ENCODE peak calls at places on chromosome 14, in four cellular contexts. N is HCEC 1CT, F is Right ventricle myocardium inferior, V is WTC11. K is an unnamed sample.

GRCh38 chr14:35301334-35302210 is 9.4 kb downstream of the PSMA6 start:
- DNase-seq in F (no peak), N (no peak), V (no peak), K (no peak)

GRCh38 chr14:73259837-73260236 is 22.5 kb downstream of the PAPLN start:
- DNase-seq in F (no peak), V (no peak), N (no peak), K (peak; percentile 39)

GRCh38 chr14:50875359-50876090 is 3.7 kb downstream of the ABHD12B start:
- DNase-seq in N (no peak), F (no peak), V (no peak), K (no peak)

GRCh38 chr14:49621114-49621881 is 699 bp downstream of the MGAT2 start:
- DNase-seq in N (peak; percentile 54), V (peak; percentile 65), F (peak; percentile 93), K (peak; percentile 93)

GRCh38 chr14:75987201-75987970 is 1.8 kb downstream of the IFT43 start:
- DNase-seq in V (no peak), N (no peak), F (no peak), K (no peak)

GRCh38 chr14:88326352-88327103 is 3.5 kb upstream of the KCNK10 start:
- DNase-seq in V (peak; percentile 45), F (no peak), N (no peak), K (no peak)

GRCh38 chr14:96598332-96598928 is 96.2 kb downstream of the PAPOLA start:
- DNase-seq in N (no peak), F (no peak), V (no peak), K (no peak)

GRCh38 chr14:29709490-29709889 is 218.2 kb downstream of the PRKD1 start:
- DNase-seq in V (no peak), F (no peak), N (no peak), K (no peak)

GRCh38 chr14:105092912-105093425 is 27.7 kb upstream of the GPR132 start:
- DNase-seq in V (no peak), N (peak; percentile 41), F (peak; percentile 89), K (peak; percentile 91)

GRCh38 chr14:89000007-89000942 is 175.8 kb downstream of the TTC8 start:
- DNase-seq in N (peak; percentile 99), V (peak; percentile 19), F (no peak), K (no peak)

GRCh38 chr14:21241218-21241819 is 27.9 kb downstream of the HNRNPC start:
- DNase-seq in N (peak; percentile 44), V (no peak), F (no peak), K (no peak)

GRCh38 chr14:56205906-56206305 is 87.7 kb downstream of the PELI2 start:
- DNase-seq in F (no peak), N (no peak), V (no peak), K (no peak)

GRCh38 chr14:22375321-22375930 is 213.6 kb downstream of the DAD1 start:
- DNase-seq in F (no peak), V (no peak), N (peak; percentile 30), K (no peak)

GRCh38 chr14:79325071-79325470 is 886.2 kb downstream of the DIO2 start:
- DNase-seq in N (peak; percentile 7), F (no peak), V (no peak), K (no peak)

GRCh38 chr14:37246427-37246829 is 48.7 kb downstream of the MIPOL1 start:
- DNase-seq in V (no peak), F (no peak), N (peak; percentile 56), K (no peak)

GRCh38 chr14:77018785-77019184 is 9.7 kb downstream of the IRF2BPL start:
- DNase-seq in F (no peak), V (no peak), N (no peak), K (no peak)

GRCh38 chr14:24741871-24742270 is 107.9 kb upstream of the GZMB start:
- DNase-seq in V (no peak), F (no peak), N (peak; percentile 22), K (no peak)

GRCh38 chr14:49594347-49595089 is 4.2 kb upstream of the LRR1 start:
- DNase-seq in V (no peak), F (no peak), N (no peak), K (no peak)

GRCh38 chr14:104294983-104295680 is 156.7 kb downstream of the KIF26A start:
- DNase-seq in F (peak; percentile 62), N (no peak), V (peak; percentile 8), K (peak; percentile 87)

GRCh38 chr14:58408681-58409080 is 13.0 kb downstream of the TOMM20L start:
- DNase-seq in V (no peak), F (no peak), N (no peak), K (no peak)

GRCh38 chr14:93977790-93978581 is 1.6 kb upstream of the ASB2 start:
- DNase-seq in N (no peak), F (no peak), V (no peak), K (no peak)

GRCh38 chr14:76829650-76830421 is 3.6 kb downstream of the LRRC74A start:
- DNase-seq in V (no peak), F (peak; percentile 87), N (no peak), K (no peak)

GRCh38 chr14:23566782-23567185 is 807 bp downstream of the AP1G2 start:
- DNase-seq in N (peak; percentile 32), F (no peak), V (no peak), K (no peak)

GRCh38 chr14:81594012-81594411 is 60.4 kb upstream of the SEL1L start:
- DNase-seq in F (peak; percentile 74), N (no peak), V (no peak), K (no peak)

GRCh38 chr14:78048120-78048519 is 122.1 kb upstream of the NRXN3 start:
- DNase-seq in F (no peak), N (no peak), V (no peak), K (no peak)

GRCh38 chr14:37610945-37611523 is 15.6 kb downstream of the TTC6 start:
- DNase-seq in V (peak; percentile 59), F (no peak), N (no peak), K (no peak)

GRCh38 chr14:59634617-59635016 is 58.0 kb upstream of the CCDC175 start:
- DNase-seq in F (no peak), V (no peak), N (no peak), K (no peak)

GRCh38 chr14:101071493-101071891 is 168.0 kb upstream of the RTL1 start:
- DNase-seq in N (no peak), V (peak; percentile 6), F (peak; percentile 32), K (peak; percentile 47)

GRCh38 chr14:51582437-51582836 is 69.3 kb upstream of the FRMD6 start:
- DNase-seq in F (no peak), N (no peak), V (no peak), K (no peak)

GRCh38 chr14:52397844-52398243 is 83.7 kb downstream of the PTGER2 start:
- DNase-seq in F (no peak), V (no peak), N (peak; percentile 67), K (no peak)

GRCh38 chr14:105087308-105087962 is 22.2 kb upstream of the GPR132 start:
- DNase-seq in N (peak; percentile 75), V (no peak), F (no peak), K (peak; percentile 81)

GRCh38 chr14:47346849-47347248 is 328.6 kb downstream of the MDGA2 start:
- DNase-seq in F (no peak), V (no peak), N (no peak), K (no peak)

GRCh38 chr14:95316826-95317225 is 2.9 kb downstream of the CLMN start:
- DNase-seq in V (no peak), F (no peak), N (no peak), K (no peak)

GRCh38 chr14:105075364-105076295 is 10.4 kb upstream of the GPR132 start:
- DNase-seq in F (peak; percentile 86), V (no peak), N (peak; percentile 16), K (no peak)

GRCh38 chr14:61355892-61356325 is 34.5 kb downstream of the PRKCH start:
- DNase-seq in V (peak; percentile 36), F (no peak), N (no peak), K (no peak)

K was measured in mesenteric fat pad.